ENCODE peak calls at places on chromosomes 16 and 17, in four cellular contexts. F is Daoy; B is activated CD4-positive, CD25-positive, alpha-beta regulatory T cell treated with anti-CD3 and anti-CD28 coated beads, Interleukin-2, amount 50 U/mL, for 16 hours; E is nephron progenitor cell. H is an unnamed sample.

GRCh38 chr17:71748872-71749271 is 371.9 kb upstream of the SOX9 start:
- DNase-seq in F (no peak), B (no peak), E (no peak), H (no peak)

GRCh38 chr17:46028374-46028773 is 29.3 kb downstream of the STH start:
- DNase-seq in F (no peak), B (no peak), E (no peak), H (no peak)

GRCh38 chr17:21039839-21040575 is 2.8 kb downstream of the USP22 start:
- DNase-seq in F (peak), B (no peak), E (no peak), H (no peak)

GRCh38 chr17:12388206-12388605 is 277.5 kb upstream of the MYOCD start:
- DNase-seq in F (peak), B (no peak), E (no peak), H (no peak)

GRCh38 chr17:51640108-51640622 is 379.8 kb downstream of the UTP18 start:
- DNase-seq in F (no peak), B (no peak), E (no peak), H (no peak)

GRCh38 chr16:21226749-21227148 is 6.8 kb upstream of the ANKS4B start:
- DNase-seq in F (no peak), B (no peak), E (no peak), H (no peak)

GRCh38 chr17:10920511-10920910 is 82.6 kb upstream of the PIRT start:
- DNase-seq in F (no peak), B (no peak), E (no peak), H (no peak)

GRCh38 chr17:76684756-76685155 is 26.0 kb downstream of the MXRA7 start:
- DNase-seq in F (no peak), B (no peak), E (no peak), H (no peak)

GRCh38 chr17:40474419-40475002 is 26.9 kb downstream of the TNS4 start:
- DNase-seq in F (no peak), B (no peak), E (peak), H (no peak)

GRCh38 chr16:67456383-67457140 is 24.4 kb downstream of the ATP6V0D1 start:
- DNase-seq in F (no peak), B (no peak), E (no peak), H (no peak)

GRCh38 chr16:11868412-11868980 is 17.2 kb upstream of the RSL1D1 start:
- DNase-seq in F (no peak), B (no peak), E (no peak), H (no peak)

GRCh38 chr17:28959471-28959871 is 8.2 kb upstream of the PHF12 start:
- DNase-seq in F (no peak), B (no peak), E (no peak), H (no peak)

GRCh38 chr17:42467889-42468288 is 9.2 kb downstream of the ATP6V0A1 start:
- DNase-seq in F (no peak), B (no peak), E (no peak), H (no peak)

GRCh38 chr16:2239231-2239675 is 3.0 kb downstream of the DNASE1L2 start:
- DNase-seq in F (no peak), B (no peak), E (no peak), H (no peak)

GRCh38 chr17:77909816-77910215 is 48.7 kb upstream of the TNRC6C start:
- DNase-seq in F (no peak), B (no peak), E (no peak), H (no peak)